ENCODE peak calls at places on chromosomes 1 and 21, in seven cellular contexts. L is colonic mucosa, J is Calu3, H is HL-60, P is WTC11, B is cardiac fibroblast, D is neural progenitor cell. Q is an unnamed sample.

GRCh38 chr1:28744184-28744583 is 7.4 kb downstream of the YTHDF2 start:
- DNase-seq in J (no peak), B (no peak), D (no peak), P (no peak), H (peak), L (no peak), Q (no peak)

GRCh38 chr1:22177354-22178003 is 34.6 kb upstream of the WNT4 start:
- DNase-seq in J (no peak), B (no peak), H (no peak), D (no peak), P (no peak), L (no peak), Q (no peak)

GRCh38 chr1:222009105-222009730 is 267.3 kb upstream of the DUSP10 start:
- DNase-seq in B (peak), L (no peak), H (peak), J (peak), D (peak), P (peak), Q (no peak)

GRCh38 chr1:201552941-201553341 is 14.0 kb downstream of the NAV1 start:
- DNase-seq in B (no peak), L (no peak), J (no peak), H (no peak), D (peak), P (no peak), Q (no peak)

GRCh38 chr1:6037338-6037762 is 8.3 kb upstream of the KCNAB2 start:
- DNase-seq in D (no peak), L (no peak), B (peak), P (no peak), J (no peak), H (peak), Q (no peak)

GRCh38 chr1:20255666-20256065 is 35.0 kb upstream of the VWA5B1 start:
- DNase-seq in B (peak), J (peak), L (peak), H (no peak), D (no peak), P (no peak), Q (no peak)

GRCh38 chr1:240004086-240004749 is 87.5 kb upstream of the FMN2 start:
- DNase-seq in B (no peak), L (no peak), P (peak), J (peak), D (peak), H (no peak), Q (no peak)

GRCh38 chr1:202063093-202063492 is 52.7 kb downstream of the ELF3 start:
- DNase-seq in B (no peak), H (no peak), L (no peak), J (no peak), P (no peak), D (peak), Q (no peak)

GRCh38 chr1:242216368-242216767 is 217.5 kb upstream of the MAP1LC3C start:
- DNase-seq in D (no peak), H (no peak), L (no peak), B (no peak), P (no peak), J (no peak), Q (no peak)

GRCh38 chr1:85992756-85993155 is 163.8 kb downstream of the COL24A1 start:
- DNase-seq in H (no peak), D (no peak), L (no peak), J (no peak), P (no peak), B (peak), Q (no peak)

GRCh38 chr1:156499703-156500577 is 635 bp downstream of the MEF2D start:
- DNase-seq in J (peak), B (no peak), L (peak), D (peak), H (no peak), P (peak), Q (peak)

GRCh38 chr1:51733793-51734522 is 117.1 kb downstream of the OSBPL9 start:
- DNase-seq in B (peak), D (no peak), J (no peak), L (no peak), H (no peak), P (no peak), Q (no peak)

GRCh38 chr1:198373376-198373775 is 167.1 kb downstream of the ATP6V1G3 start:
- DNase-seq in P (no peak), J (no peak), H (no peak), D (no peak), B (peak), L (no peak), Q (no peak)

GRCh38 chr1:62385923-62386322 is 50.9 kb upstream of the USP1 start:
- DNase-seq in P (no peak), H (no peak), J (no peak), B (no peak), L (no peak), D (no peak), Q (no peak)

GRCh38 chr1:150544204-150544603 is 5.0 kb upstream of the ADAMTSL4 start:
- DNase-seq in B (no peak), D (no peak), L (no peak), H (no peak), P (no peak), J (no peak), Q (no peak)

GRCh38 chr21:34092241-34092921 is 19.0 kb downstream of the MRPS6 start:
- DNase-seq in J (no peak), L (no peak), B (no peak), H (no peak), D (no peak), P (no peak), Q (no peak)

GRCh38 chr1:9503001-9503675 is 36.1 kb upstream of the SLC25A33 start:
- DNase-seq in H (no peak), J (no peak), P (no peak), B (no peak), L (no peak), D (no peak), Q (no peak)

GRCh38 chr1:26335774-26336476 is 18.0 kb downstream of the CRYBG2 start:
- DNase-seq in L (no peak), J (no peak), B (no peak), P (peak), H (no peak), D (peak), Q (no peak)

GRCh38 chr21:26939532-26940181 is 27.2 kb downstream of the ADAMTS5 start:
- DNase-seq in H (no peak), P (no peak), D (no peak), L (no peak), J (no peak), B (peak), Q (no peak)

GRCh38 chr1:184167352-184167751 is 115.8 kb downstream of the TSEN15 start:
- DNase-seq in B (no peak), H (no peak), P (no peak), L (no peak), J (no peak), D (no peak), Q (no peak)

DNA sequence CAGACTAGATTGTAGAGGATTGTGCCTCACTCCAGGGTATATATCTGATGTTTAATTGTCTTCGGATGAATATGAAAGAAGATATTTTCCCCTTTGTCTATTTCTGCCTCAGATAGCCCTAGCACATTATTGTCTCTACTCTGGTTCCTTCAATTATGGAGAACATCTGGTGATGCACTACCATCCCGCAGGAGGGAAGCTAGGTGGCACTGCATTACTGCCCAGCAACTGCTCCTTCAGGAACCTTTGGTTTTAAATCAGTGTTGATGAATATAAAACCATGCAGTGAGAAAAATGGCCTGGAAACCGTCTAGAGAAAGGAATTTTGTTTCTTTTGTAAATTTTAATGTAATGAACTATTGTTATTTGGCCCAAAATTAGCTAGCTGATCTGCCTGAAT is 68.5 kb downstream of the GPR88 start:
- DNase-seq in D (peak), J (peak), H (peak), L (peak), B (peak), P (peak), Q (no peak)
- TF ChIP-seq CTCF in D (peak), J (no peak), H (peak), L (peak), B (peak), P (no peak), Q (peak)

GRCh38 chr21:44489962-44490361 is 34.7 kb downstream of the LRRC3 start:
- DNase-seq in L (no peak), D (peak), H (no peak), J (no peak), P (no peak), B (no peak), Q (no peak)
- TF ChIP-seq CTCF in L (no peak), D (peak), H (no peak), J (no peak), P (peak), B (peak), Q (peak)

GRCh38 chr1:147086129-147086528 is 86.1 kb downstream of the PRKAB2 start:
- DNase-seq in B (no peak), D (no peak), P (no peak), H (no peak), J (no peak), L (no peak), Q (no peak)

GRCh38 chr1:147083919-147084272 is 88.4 kb downstream of the PRKAB2 start:
- DNase-seq in B (no peak), H (no peak), L (no peak), J (no peak), D (no peak), P (peak), Q (no peak)

GRCh38 chr1:147080013-147080661 is 92.1 kb downstream of the PRKAB2 start:
- DNase-seq in J (no peak), D (no peak), L (no peak), B (no peak), H (peak), P (peak), Q (peak)

GRCh38 chr1:147080671-147081394 is 91.4 kb downstream of the PRKAB2 start:
- DNase-seq in B (no peak), J (no peak), D (no peak), L (no peak), P (peak), H (no peak), Q (peak)

GRCh38 chr1:147084273-147085096 is 87.8 kb downstream of the PRKAB2 start:
- DNase-seq in B (peak), D (peak), L (peak), J (peak), P (peak), H (peak), Q (no peak)
- TF ChIP-seq CTCF in B (no peak), D (no peak), L (no peak), J (no peak), P (no peak), H (no peak), Q (no peak)

GRCh38 chr1:226215239-226215638 is 8.2 kb upstream of the MIXL1 start:
- DNase-seq in B (no peak), L (no peak), H (no peak), D (no peak), P (no peak), J (no peak), Q (no peak)
- TF ChIP-seq CTCF in B (no peak), L (no peak), H (no peak), D (no peak), P (no peak), J (no peak), Q (no peak)

GRCh38 chr1:186811892-186812291 is 16.9 kb upstream of the PLA2G4A start:
- DNase-seq in P (no peak), J (no peak), L (no peak), H (no peak), B (no peak), D (no peak), Q (no peak)

GRCh38 chr1:186804669-186805068 is 24.1 kb upstream of the PLA2G4A start:
- DNase-seq in J (no peak), H (no peak), D (no peak), P (no peak), B (no peak), L (no peak), Q (no peak)

GRCh38 chr1:186807162-186807561 is 21.6 kb upstream of the PLA2G4A start:
- DNase-seq in P (no peak), D (no peak), B (no peak), H (no peak), J (no peak), L (no peak), Q (no peak)

GRCh38 chr1:186802388-186802787 is 26.4 kb upstream of the PLA2G4A start:
- DNase-seq in P (no peak), H (peak), B (no peak), L (no peak), D (no peak), J (no peak), Q (no peak)

GRCh38 chr1:186806477-186806876 is 22.3 kb upstream of the PLA2G4A start:
- DNase-seq in B (peak), J (peak), D (peak), L (no peak), P (peak), H (peak), Q (no peak)
- TF ChIP-seq CTCF in B (peak), J (peak), D (no peak), L (no peak), P (no peak), H (no peak), Q (peak)

DNA sequence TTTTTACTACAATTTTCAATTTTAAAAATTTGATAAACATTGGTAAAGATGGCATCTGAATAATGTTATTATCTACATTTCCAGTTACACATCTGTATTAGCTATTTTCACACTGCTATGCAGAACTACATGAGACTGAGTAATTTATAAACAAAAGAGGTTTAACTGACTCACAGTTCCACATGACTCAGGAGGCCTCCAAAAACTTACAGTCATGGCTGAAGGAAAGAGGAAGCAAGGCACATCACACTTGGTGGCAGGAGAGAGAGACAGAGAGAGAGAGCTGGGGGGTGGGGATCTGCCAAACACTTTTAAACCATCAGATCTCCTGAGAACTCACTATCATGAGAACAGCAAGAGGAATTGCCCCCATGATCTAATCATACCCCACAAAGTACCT is 850.0 kb downstream of the LTN1 start:
- DNase-seq in J (no peak), D (no peak), H (peak), P (no peak), L (no peak), B (peak), Q (no peak)
- TF ChIP-seq CTCF in J (no peak), D (no peak), H (no peak), P (no peak), L (no peak), B (no peak), Q (no peak)

DNA sequence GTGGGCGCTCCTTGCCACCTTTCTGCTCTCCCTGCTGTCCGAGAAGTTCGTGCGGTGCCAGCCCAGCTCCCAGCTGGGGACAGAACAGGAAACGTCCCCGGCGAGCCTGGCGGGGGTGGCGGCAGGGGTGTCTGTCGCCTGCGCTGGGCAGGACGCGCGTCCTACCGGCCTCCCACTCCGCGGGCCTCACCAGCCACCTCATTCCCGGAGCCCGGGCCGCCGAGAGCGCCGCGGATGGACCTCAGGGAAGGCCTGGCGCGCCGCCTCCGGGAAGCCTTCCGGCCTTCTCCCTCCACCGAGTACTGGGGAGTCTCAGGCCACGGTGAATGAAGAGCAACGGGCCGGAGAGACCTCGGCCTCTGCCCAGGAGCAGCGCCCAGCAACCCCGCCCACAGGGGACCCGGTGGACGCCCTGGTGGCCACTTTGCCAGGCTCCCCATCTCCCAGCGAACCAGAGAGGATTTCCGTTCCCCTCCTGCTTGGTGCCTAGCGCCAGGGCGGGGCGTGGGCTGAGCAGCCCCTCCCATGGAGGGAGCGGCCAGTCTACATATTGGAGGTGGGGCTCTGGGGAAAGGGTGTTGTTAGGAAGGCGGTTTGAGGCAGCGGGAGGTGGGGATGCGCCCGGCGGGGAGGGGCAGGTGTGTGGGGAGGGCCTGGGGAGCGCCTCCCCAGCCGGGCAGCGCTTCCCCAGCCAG is 9.5 kb upstream of the TNFRSF14 start:
- DNase-seq in B (peak), L (peak), H (peak), J (peak), P (peak), D (peak), Q (no peak)
- TF ChIP-seq CTCF in B (no peak), L (no peak), H (no peak), J (no peak), P (no peak), D (peak), Q (peak)

DNA sequence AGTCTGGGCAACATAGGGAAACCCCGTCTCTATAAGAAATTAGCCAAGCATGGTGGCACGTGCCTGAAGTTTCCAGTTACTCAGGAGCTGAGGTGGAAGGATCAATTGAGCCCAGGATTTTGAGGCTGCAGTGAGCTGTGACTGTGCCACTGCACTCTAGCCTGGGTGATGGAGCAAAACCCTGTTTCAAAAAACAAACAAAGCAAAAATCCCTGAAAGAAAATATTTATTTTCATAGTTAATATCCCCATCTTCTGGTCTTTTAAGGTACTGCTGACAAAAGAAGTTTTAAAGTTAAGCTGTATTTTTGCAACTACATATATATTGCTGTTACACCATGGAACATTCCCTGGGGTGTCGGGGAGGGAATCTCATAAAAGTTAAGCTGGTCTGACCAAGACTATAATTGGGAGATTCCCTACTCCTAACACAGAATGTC is 26.0 kb downstream of the VAMP4 start:
- DNase-seq in L (no peak), H (no peak), J (no peak), D (no peak), B (peak), P (no peak), Q (no peak)
- TF ChIP-seq CTCF in L (peak), H (no peak), J (peak), D (peak), B (peak), P (no peak), Q (peak)

GRCh38 chr1:243903904-243904303 is 53.9 kb upstream of the AKT3 start:
- DNase-seq in H (no peak), L (no peak), P (no peak), J (no peak), D (peak), B (peak), Q (no peak)
- TF ChIP-seq CTCF in H (no peak), L (no peak), P (no peak), J (no peak), D (no peak), B (no peak), Q (no peak)

DNA sequence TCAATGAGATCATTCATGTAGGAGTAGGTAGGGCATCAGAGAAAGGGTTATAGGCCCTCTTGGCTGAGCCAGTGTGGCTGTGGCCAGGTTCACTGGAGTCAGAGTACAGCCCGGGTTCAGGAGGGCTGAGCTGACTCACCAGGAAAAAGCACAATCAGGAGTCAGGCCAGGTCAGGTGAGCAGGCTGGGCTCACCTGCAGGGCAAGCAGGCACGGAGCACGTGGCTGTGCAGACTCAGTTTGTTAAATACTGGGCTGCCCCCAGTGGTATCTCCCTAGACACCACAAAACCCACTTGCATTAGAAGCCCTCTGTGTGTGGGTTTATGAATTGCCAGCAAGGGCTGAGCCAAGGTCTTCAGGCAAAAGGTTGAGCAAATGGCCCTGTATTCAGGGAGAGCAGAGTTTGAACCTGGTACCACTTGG is 122.1 kb upstream of the SERBP1 start:
- DNase-seq in J (peak), B (no peak), D (no peak), P (no peak), H (no peak), L (peak), Q (no peak)
- TF ChIP-seq CTCF in J (no peak), B (no peak), D (no peak), P (no peak), H (no peak), L (no peak), Q (no peak)

Q was measured in chondrocyte.